ENCODE peak calls at places on chromosomes 1 and 21, in nine cellular contexts. One of them, this sample, is unnamed.

GRCh38 chr1:162056043-162056442 is 13.4 kb upstream of the NOS1AP start:
- DNase-seq in A549: peak; percentile 64
- DNase-seq in AG09319: peak; percentile 20
- DNase-seq in EH: peak; percentile 76
- DNase-seq in GM13976: peak; percentile 59
- DNase-seq in kidney glomerular epithelial cell: peak; percentile 69
- DNase-seq in stimulated activated CD4-positive, alpha-beta T cell treated with anti-CD3 and anti-CD28 coated beads, Interleukin-4, amount 100 ng/mL, for 48 hours: no peak
- DNase-seq in body of pancreas: peak; percentile 75
- DNase-seq in brain microvascular endothelial cell: peak; percentile 78
- DNase-seq in this sample: peak; percentile 59

GRCh38 chr21:40466893-40467483 is 380.0 kb downstream of the DSCAM start:
- DNase-seq in A549: no peak
- DNase-seq in AG09319: no peak
- DNase-seq in EH: peak; percentile 29
- DNase-seq in GM13976: no peak
- DNase-seq in kidney glomerular epithelial cell: peak; percentile 1
- DNase-seq in stimulated activated CD4-positive, alpha-beta T cell treated with anti-CD3 and anti-CD28 coated beads, Interleukin-4, amount 100 ng/mL, for 48 hours: no peak
- DNase-seq in body of pancreas: peak; percentile 43
- DNase-seq in brain microvascular endothelial cell: no peak
- DNase-seq in this sample: no peak

GRCh38 chr1:245986404-245987221 is 520.5 kb downstream of the SMYD3 start:
- DNase-seq in A549: peak; percentile 9
- DNase-seq in AG09319: peak; percentile 41
- DNase-seq in EH: peak; percentile 89
- DNase-seq in GM13976: no peak
- DNase-seq in kidney glomerular epithelial cell: peak; percentile 12
- DNase-seq in stimulated activated CD4-positive, alpha-beta T cell treated with anti-CD3 and anti-CD28 coated beads, Interleukin-4, amount 100 ng/mL, for 48 hours: no peak
- DNase-seq in body of pancreas: no peak
- DNase-seq in brain microvascular endothelial cell: peak; percentile 86
- DNase-seq in this sample: peak; percentile 31

GRCh38 chr1:63831409-63831808 is 57.6 kb downstream of the ROR1 start:
- DNase-seq in A549: no peak
- DNase-seq in AG09319: no peak
- DNase-seq in EH: no peak
- DNase-seq in GM13976: no peak
- DNase-seq in kidney glomerular epithelial cell: no peak
- DNase-seq in stimulated activated CD4-positive, alpha-beta T cell treated with anti-CD3 and anti-CD28 coated beads, Interleukin-4, amount 100 ng/mL, for 48 hours: no peak
- DNase-seq in body of pancreas: no peak
- DNase-seq in brain microvascular endothelial cell: no peak
- DNase-seq in this sample: no peak

GRCh38 chr1:33015216-33015615 is 21.5 kb downstream of the AK2 start:
- DNase-seq in A549: no peak
- DNase-seq in AG09319: no peak
- DNase-seq in EH: no peak
- DNase-seq in GM13976: no peak
- DNase-seq in kidney glomerular epithelial cell: no peak
- DNase-seq in stimulated activated CD4-positive, alpha-beta T cell treated with anti-CD3 and anti-CD28 coated beads, Interleukin-4, amount 100 ng/mL, for 48 hours: no peak
- DNase-seq in body of pancreas: no peak
- DNase-seq in brain microvascular endothelial cell: no peak
- DNase-seq in this sample: peak; percentile 70

GRCh38 chr1:77687519-77687906 is 5.1 kb upstream of the ZZZ3 start:
- DNase-seq in A549: no peak
- DNase-seq in AG09319: no peak
- DNase-seq in EH: no peak
- DNase-seq in GM13976: no peak
- DNase-seq in kidney glomerular epithelial cell: no peak
- DNase-seq in stimulated activated CD4-positive, alpha-beta T cell treated with anti-CD3 and anti-CD28 coated beads, Interleukin-4, amount 100 ng/mL, for 48 hours: no peak
- DNase-seq in body of pancreas: peak; percentile 47
- DNase-seq in brain microvascular endothelial cell: peak; percentile 22
- DNase-seq in this sample: peak; percentile 23

GRCh38 chr1:15610167-15610566 is 7.1 kb upstream of the DDI2 start:
- DNase-seq in A549: no peak
- DNase-seq in AG09319: no peak
- DNase-seq in EH: no peak
- DNase-seq in GM13976: no peak
- DNase-seq in kidney glomerular epithelial cell: no peak
- DNase-seq in stimulated activated CD4-positive, alpha-beta T cell treated with anti-CD3 and anti-CD28 coated beads, Interleukin-4, amount 100 ng/mL, for 48 hours: no peak
- DNase-seq in body of pancreas: no peak
- DNase-seq in brain microvascular endothelial cell: no peak
- DNase-seq in this sample: no peak

GRCh38 chr1:145996433-145997155 is at the start of gene TXNIP:
- DNase-seq in A549: peak; percentile 99
- DNase-seq in AG09319: peak; percentile 93
- DNase-seq in EH: peak; percentile 98
- DNase-seq in GM13976: peak; percentile 96
- DNase-seq in kidney glomerular epithelial cell: peak; percentile 97
- DNase-seq in stimulated activated CD4-positive, alpha-beta T cell treated with anti-CD3 and anti-CD28 coated beads, Interleukin-4, amount 100 ng/mL, for 48 hours: peak; percentile 88
- DNase-seq in body of pancreas: peak; percentile 100
- DNase-seq in brain microvascular endothelial cell: peak; percentile 97
- DNase-seq in this sample: peak; percentile 95

GRCh38 chr1:189628857-189629256 is 848.8 kb downstream of the BRINP3 start:
- DNase-seq in A549: no peak
- DNase-seq in AG09319: no peak
- DNase-seq in EH: no peak
- DNase-seq in GM13976: no peak
- DNase-seq in kidney glomerular epithelial cell: no peak
- DNase-seq in stimulated activated CD4-positive, alpha-beta T cell treated with anti-CD3 and anti-CD28 coated beads, Interleukin-4, amount 100 ng/mL, for 48 hours: no peak
- DNase-seq in body of pancreas: no peak
- DNase-seq in brain microvascular endothelial cell: no peak
- DNase-seq in this sample: no peak

GRCh38 chr1:156006666-156007376 is 13.9 kb downstream of the SSR2 start:
- DNase-seq in A549: no peak
- DNase-seq in AG09319: no peak
- DNase-seq in EH: peak; percentile 32
- DNase-seq in GM13976: no peak
- DNase-seq in kidney glomerular epithelial cell: no peak
- DNase-seq in stimulated activated CD4-positive, alpha-beta T cell treated with anti-CD3 and anti-CD28 coated beads, Interleukin-4, amount 100 ng/mL, for 48 hours: no peak
- DNase-seq in body of pancreas: no peak
- DNase-seq in brain microvascular endothelial cell: no peak
- DNase-seq in this sample: peak; percentile 16

GRCh38 chr1:78003882-78004718 is 639 bp upstream of the DNAJB4 start:
- DNase-seq in A549: peak; percentile 44
- DNase-seq in AG09319: peak; percentile 18
- DNase-seq in EH: peak; percentile 83
- DNase-seq in GM13976: peak; percentile 30
- DNase-seq in kidney glomerular epithelial cell: peak; percentile 87
- DNase-seq in stimulated activated CD4-positive, alpha-beta T cell treated with anti-CD3 and anti-CD28 coated beads, Interleukin-4, amount 100 ng/mL, for 48 hours: peak; percentile 22
- DNase-seq in body of pancreas: peak; percentile 40
- DNase-seq in brain microvascular endothelial cell: peak; percentile 61
- DNase-seq in this sample: peak; percentile 90

GRCh38 chr1:201286445-201286844 is 3.1 kb downstream of the PKP1 start:
- DNase-seq in A549: no peak
- DNase-seq in AG09319: no peak
- DNase-seq in EH: no peak
- DNase-seq in GM13976: no peak
- DNase-seq in kidney glomerular epithelial cell: no peak
- DNase-seq in stimulated activated CD4-positive, alpha-beta T cell treated with anti-CD3 and anti-CD28 coated beads, Interleukin-4, amount 100 ng/mL, for 48 hours: no peak
- DNase-seq in body of pancreas: no peak
- DNase-seq in brain microvascular endothelial cell: no peak
- DNase-seq in this sample: no peak

GRCh38 chr1:38475624-38476005 is 384.0 kb downstream of the RRAGC start:
- DNase-seq in A549: no peak
- DNase-seq in AG09319: no peak
- DNase-seq in EH: no peak
- DNase-seq in GM13976: peak; percentile 32
- DNase-seq in kidney glomerular epithelial cell: no peak
- DNase-seq in stimulated activated CD4-positive, alpha-beta T cell treated with anti-CD3 and anti-CD28 coated beads, Interleukin-4, amount 100 ng/mL, for 48 hours: no peak
- DNase-seq in body of pancreas: no peak
- DNase-seq in brain microvascular endothelial cell: no peak
- DNase-seq in this sample: no peak

GRCh38 chr1:10799726-10800125 is 3.3 kb upstream of the CASZ1 start:
- DNase-seq in A549: no peak
- DNase-seq in AG09319: no peak
- DNase-seq in EH: no peak
- DNase-seq in GM13976: no peak
- DNase-seq in kidney glomerular epithelial cell: no peak
- DNase-seq in stimulated activated CD4-positive, alpha-beta T cell treated with anti-CD3 and anti-CD28 coated beads, Interleukin-4, amount 100 ng/mL, for 48 hours: no peak
- DNase-seq in body of pancreas: no peak
- DNase-seq in brain microvascular endothelial cell: no peak
- DNase-seq in this sample: no peak

GRCh38 chr1:36458910-36459309 is 5.3 kb downstream of the MRPS15 start:
- DNase-seq in A549: no peak
- DNase-seq in AG09319: no peak
- DNase-seq in EH: no peak
- DNase-seq in GM13976: no peak
- DNase-seq in kidney glomerular epithelial cell: no peak
- DNase-seq in stimulated activated CD4-positive, alpha-beta T cell treated with anti-CD3 and anti-CD28 coated beads, Interleukin-4, amount 100 ng/mL, for 48 hours: peak; percentile 42
- DNase-seq in body of pancreas: no peak
- DNase-seq in brain microvascular endothelial cell: no peak
- DNase-seq in this sample: no peak

GRCh38 chr1:110508038-110508437 is 10.9 kb downstream of the KCNA10 start:
- DNase-seq in A549: no peak
- DNase-seq in AG09319: no peak
- DNase-seq in EH: peak; percentile 51
- DNase-seq in GM13976: peak; percentile 66
- DNase-seq in kidney glomerular epithelial cell: no peak
- DNase-seq in stimulated activated CD4-positive, alpha-beta T cell treated with anti-CD3 and anti-CD28 coated beads, Interleukin-4, amount 100 ng/mL, for 48 hours: no peak
- DNase-seq in body of pancreas: peak; percentile 46
- DNase-seq in brain microvascular endothelial cell: no peak
- DNase-seq in this sample: no peak

GRCh38 chr21:37153935-37154350 is 80.9 kb downstream of the TTC3 start:
- DNase-seq in A549: no peak
- DNase-seq in AG09319: no peak
- DNase-seq in EH: peak; percentile 29
- DNase-seq in GM13976: no peak
- DNase-seq in kidney glomerular epithelial cell: no peak
- DNase-seq in stimulated activated CD4-positive, alpha-beta T cell treated with anti-CD3 and anti-CD28 coated beads, Interleukin-4, amount 100 ng/mL, for 48 hours: no peak
- DNase-seq in body of pancreas: peak; percentile 50
- DNase-seq in brain microvascular endothelial cell: no peak
- DNase-seq in this sample: peak; percentile 7

GRCh38 chr1:2530501-2531361 is 668 bp upstream of the HES5 start:
- DNase-seq in A549: no peak
- DNase-seq in AG09319: no peak
- DNase-seq in EH: peak; percentile 41
- DNase-seq in GM13976: no peak
- DNase-seq in kidney glomerular epithelial cell: no peak
- DNase-seq in stimulated activated CD4-positive, alpha-beta T cell treated with anti-CD3 and anti-CD28 coated beads, Interleukin-4, amount 100 ng/mL, for 48 hours: no peak
- DNase-seq in body of pancreas: peak; percentile 48
- DNase-seq in brain microvascular endothelial cell: no peak
- DNase-seq in this sample: peak; percentile 41

GRCh38 chr1:7703321-7704213 is 67.5 kb upstream of the VAMP3 start:
- DNase-seq in A549: no peak
- DNase-seq in AG09319: no peak
- DNase-seq in EH: no peak
- DNase-seq in GM13976: no peak
- DNase-seq in kidney glomerular epithelial cell: no peak
- DNase-seq in stimulated activated CD4-positive, alpha-beta T cell treated with anti-CD3 and anti-CD28 coated beads, Interleukin-4, amount 100 ng/mL, for 48 hours: no peak
- DNase-seq in body of pancreas: no peak
- DNase-seq in brain microvascular endothelial cell: no peak
- DNase-seq in this sample: no peak

GRCh38 chr1:179807691-179808485 is 64.8 kb downstream of the FAM163A start:
- DNase-seq in A549: no peak
- DNase-seq in AG09319: no peak
- DNase-seq in EH: peak; percentile 86
- DNase-seq in GM13976: no peak
- DNase-seq in kidney glomerular epithelial cell: peak; percentile 49
- DNase-seq in stimulated activated CD4-positive, alpha-beta T cell treated with anti-CD3 and anti-CD28 coated beads, Interleukin-4, amount 100 ng/mL, for 48 hours: no peak
- DNase-seq in body of pancreas: no peak
- DNase-seq in brain microvascular endothelial cell: peak; percentile 97
- DNase-seq in this sample: peak; percentile 8

GRCh38 chr1:5394111-5394510 is 598.1 kb downstream of the NPHP4 start:
- DNase-seq in A549: no peak
- DNase-seq in AG09319: no peak
- DNase-seq in EH: no peak
- DNase-seq in GM13976: no peak
- DNase-seq in kidney glomerular epithelial cell: no peak
- DNase-seq in stimulated activated CD4-positive, alpha-beta T cell treated with anti-CD3 and anti-CD28 coated beads, Interleukin-4, amount 100 ng/mL, for 48 hours: no peak
- DNase-seq in body of pancreas: no peak
- DNase-seq in brain microvascular endothelial cell: no peak
- DNase-seq in this sample: no peak